ENCODE peak calls at places on chromosomes 1 and 21, in ten cellular contexts. One of them, this sample, is unnamed.

GRCh38 chr1:116286541-116286971 is 86.5 kb upstream of the ATP1A1 start:
- DNase-seq in iPS DF 19.7: no peak
- DNase-seq in activated T-helper 1 cell treated with Interleukin-2 at 50 U/mL for 16 hours: no peak
- DNase-seq in activated CD4-positive, alpha-beta T cell treated with anti-CD3 and anti-CD28 coated beads for 48 hours: no peak
- DNase-seq in GM20000: no peak
- DNase-seq in NCI-H2081: no peak
- DNase-seq in activated naive CD4-positive, alpha-beta T cell treated with Interleukin-2 at 50 U/mL for 16 hours: no peak
- DNase-seq in iPS-NIHi11: no peak
- DNase-seq in NAMALWA: no peak
- DNase-seq in cardiac fibroblast: peak; percentile 19
- DNase-seq in this sample: no peak

GRCh38 chr21:37793660-37794059 is 122.6 kb downstream of the KCNJ6 start:
- DNase-seq in activated CD4-positive, alpha-beta T cell treated with anti-CD3 and anti-CD28 coated beads for 48 hours: no peak
- DNase-seq in activated naive CD4-positive, alpha-beta T cell treated with Interleukin-2 at 50 U/mL for 16 hours: no peak
- DNase-seq in iPS-NIHi11: no peak
- DNase-seq in iPS DF 19.7: no peak
- DNase-seq in NAMALWA: no peak
- DNase-seq in GM20000: no peak
- DNase-seq in NCI-H2081: no peak
- DNase-seq in cardiac fibroblast: peak; percentile 15
- DNase-seq in activated T-helper 1 cell treated with Interleukin-2 at 50 U/mL for 16 hours: no peak
- DNase-seq in this sample: no peak

GRCh38 chr1:51592711-51593110 is 24.2 kb upstream of the OSBPL9 start:
- DNase-seq in activated CD4-positive, alpha-beta T cell treated with anti-CD3 and anti-CD28 coated beads for 48 hours: no peak
- DNase-seq in activated T-helper 1 cell treated with Interleukin-2 at 50 U/mL for 16 hours: no peak
- DNase-seq in GM20000: no peak
- DNase-seq in iPS-NIHi11: no peak
- DNase-seq in NCI-H2081: no peak
- DNase-seq in NAMALWA: no peak
- DNase-seq in cardiac fibroblast: no peak
- DNase-seq in iPS DF 19.7: no peak
- DNase-seq in activated naive CD4-positive, alpha-beta T cell treated with Interleukin-2 at 50 U/mL for 16 hours: no peak
- DNase-seq in this sample: no peak

GRCh38 chr1:230857077-230857476 is 11.2 kb downstream of the C1orf198 start:
- DNase-seq in iPS DF 19.7: no peak
- DNase-seq in iPS-NIHi11: no peak
- DNase-seq in activated CD4-positive, alpha-beta T cell treated with anti-CD3 and anti-CD28 coated beads for 48 hours: no peak
- DNase-seq in GM20000: no peak
- DNase-seq in cardiac fibroblast: no peak
- DNase-seq in NAMALWA: no peak
- DNase-seq in NCI-H2081: no peak
- DNase-seq in activated T-helper 1 cell treated with Interleukin-2 at 50 U/mL for 16 hours: no peak
- DNase-seq in activated naive CD4-positive, alpha-beta T cell treated with Interleukin-2 at 50 U/mL for 16 hours: no peak
- DNase-seq in this sample: no peak

GRCh38 chr1:15963363-15963967 is 12.4 kb downstream of the ZBTB17 start:
- DNase-seq in activated CD4-positive, alpha-beta T cell treated with anti-CD3 and anti-CD28 coated beads for 48 hours: no peak
- DNase-seq in NCI-H2081: no peak
- DNase-seq in iPS-NIHi11: no peak
- DNase-seq in GM20000: no peak
- DNase-seq in iPS DF 19.7: no peak
- DNase-seq in NAMALWA: no peak
- DNase-seq in cardiac fibroblast: no peak
- DNase-seq in activated T-helper 1 cell treated with Interleukin-2 at 50 U/mL for 16 hours: no peak
- DNase-seq in activated naive CD4-positive, alpha-beta T cell treated with Interleukin-2 at 50 U/mL for 16 hours: no peak
- DNase-seq in this sample: no peak

GRCh38 chr1:245788269-245788668 is 633.5 kb downstream of the KIF26B start:
- DNase-seq in activated CD4-positive, alpha-beta T cell treated with anti-CD3 and anti-CD28 coated beads for 48 hours: no peak
- DNase-seq in activated T-helper 1 cell treated with Interleukin-2 at 50 U/mL for 16 hours: no peak
- DNase-seq in iPS DF 19.7: no peak
- DNase-seq in activated naive CD4-positive, alpha-beta T cell treated with Interleukin-2 at 50 U/mL for 16 hours: no peak
- DNase-seq in NAMALWA: no peak
- DNase-seq in NCI-H2081: no peak
- DNase-seq in cardiac fibroblast: peak; percentile 93
- DNase-seq in iPS-NIHi11: no peak
- DNase-seq in GM20000: no peak
- DNase-seq in this sample: no peak

GRCh38 chr1:230091473-230092231 is 24.6 kb downstream of the GALNT2 start:
- DNase-seq in GM20000: no peak
- DNase-seq in activated T-helper 1 cell treated with Interleukin-2 at 50 U/mL for 16 hours: no peak
- DNase-seq in NAMALWA: no peak
- DNase-seq in NCI-H2081: no peak
- DNase-seq in iPS-NIHi11: no peak
- DNase-seq in cardiac fibroblast: no peak
- DNase-seq in activated CD4-positive, alpha-beta T cell treated with anti-CD3 and anti-CD28 coated beads for 48 hours: no peak
- DNase-seq in iPS DF 19.7: no peak
- DNase-seq in activated naive CD4-positive, alpha-beta T cell treated with Interleukin-2 at 50 U/mL for 16 hours: no peak
- DNase-seq in this sample: no peak

GRCh38 chr1:58618303-58618702 is 41.3 kb upstream of the TACSTD2 start:
- DNase-seq in activated naive CD4-positive, alpha-beta T cell treated with Interleukin-2 at 50 U/mL for 16 hours: no peak
- DNase-seq in GM20000: no peak
- DNase-seq in activated CD4-positive, alpha-beta T cell treated with anti-CD3 and anti-CD28 coated beads for 48 hours: no peak
- DNase-seq in cardiac fibroblast: peak; percentile 89
- DNase-seq in activated T-helper 1 cell treated with Interleukin-2 at 50 U/mL for 16 hours: no peak
- DNase-seq in iPS-NIHi11: no peak
- DNase-seq in NAMALWA: no peak
- DNase-seq in NCI-H2081: no peak
- DNase-seq in iPS DF 19.7: no peak
- DNase-seq in this sample: no peak

GRCh38 chr1:54559111-54559548 is 11.1 kb downstream of the ACOT11 start:
- DNase-seq in iPS-NIHi11: no peak
- DNase-seq in activated CD4-positive, alpha-beta T cell treated with anti-CD3 and anti-CD28 coated beads for 48 hours: no peak
- DNase-seq in activated T-helper 1 cell treated with Interleukin-2 at 50 U/mL for 16 hours: no peak
- DNase-seq in activated naive CD4-positive, alpha-beta T cell treated with Interleukin-2 at 50 U/mL for 16 hours: no peak
- DNase-seq in GM20000: no peak
- DNase-seq in NAMALWA: no peak
- DNase-seq in iPS DF 19.7: no peak
- DNase-seq in cardiac fibroblast: no peak
- DNase-seq in NCI-H2081: no peak
- DNase-seq in this sample: peak; percentile 48

GRCh38 chr1:224996266-224996665 is 66.8 kb downstream of the DNAH14 start:
- DNase-seq in activated T-helper 1 cell treated with Interleukin-2 at 50 U/mL for 16 hours: no peak
- DNase-seq in cardiac fibroblast: no peak
- DNase-seq in NCI-H2081: no peak
- DNase-seq in GM20000: no peak
- DNase-seq in activated CD4-positive, alpha-beta T cell treated with anti-CD3 and anti-CD28 coated beads for 48 hours: no peak
- DNase-seq in activated naive CD4-positive, alpha-beta T cell treated with Interleukin-2 at 50 U/mL for 16 hours: no peak
- DNase-seq in iPS DF 19.7: no peak
- DNase-seq in NAMALWA: no peak
- DNase-seq in iPS-NIHi11: no peak
- DNase-seq in this sample: no peak

GRCh38 chr1:32798679-32799416 is 18.3 kb downstream of the YARS1 start:
- DNase-seq in GM20000: peak; percentile 53
- DNase-seq in NCI-H2081: no peak
- DNase-seq in iPS DF 19.7: no peak
- DNase-seq in activated T-helper 1 cell treated with Interleukin-2 at 50 U/mL for 16 hours: no peak
- DNase-seq in iPS-NIHi11: no peak
- DNase-seq in activated naive CD4-positive, alpha-beta T cell treated with Interleukin-2 at 50 U/mL for 16 hours: peak; percentile 15
- DNase-seq in NAMALWA: no peak
- DNase-seq in activated CD4-positive, alpha-beta T cell treated with anti-CD3 and anti-CD28 coated beads for 48 hours: no peak
- DNase-seq in cardiac fibroblast: no peak
- DNase-seq in this sample: no peak

GRCh38 chr1:46410156-46411009 is 16.3 kb downstream of the FAAH start:
- DNase-seq in iPS DF 19.7: no peak
- DNase-seq in NAMALWA: no peak
- DNase-seq in NCI-H2081: no peak
- DNase-seq in activated naive CD4-positive, alpha-beta T cell treated with Interleukin-2 at 50 U/mL for 16 hours: no peak
- DNase-seq in iPS-NIHi11: no peak
- DNase-seq in GM20000: no peak
- DNase-seq in cardiac fibroblast: peak; percentile 52
- DNase-seq in activated CD4-positive, alpha-beta T cell treated with anti-CD3 and anti-CD28 coated beads for 48 hours: no peak
- DNase-seq in activated T-helper 1 cell treated with Interleukin-2 at 50 U/mL for 16 hours: no peak
- DNase-seq in this sample: peak; percentile 58

GRCh38 chr1:76961181-76961580 is 93.9 kb downstream of the ST6GALNAC5 start:
- DNase-seq in cardiac fibroblast: no peak
- DNase-seq in activated CD4-positive, alpha-beta T cell treated with anti-CD3 and anti-CD28 coated beads for 48 hours: no peak
- DNase-seq in GM20000: no peak
- DNase-seq in iPS DF 19.7: no peak
- DNase-seq in activated T-helper 1 cell treated with Interleukin-2 at 50 U/mL for 16 hours: no peak
- DNase-seq in NAMALWA: no peak
- DNase-seq in iPS-NIHi11: no peak
- DNase-seq in NCI-H2081: no peak
- DNase-seq in activated naive CD4-positive, alpha-beta T cell treated with Interleukin-2 at 50 U/mL for 16 hours: no peak
- DNase-seq in this sample: no peak

GRCh38 chr1:6134741-6135510 is 45.2 kb downstream of the CHD5 start:
- DNase-seq in NAMALWA: no peak
- DNase-seq in activated naive CD4-positive, alpha-beta T cell treated with Interleukin-2 at 50 U/mL for 16 hours: no peak
- DNase-seq in cardiac fibroblast: no peak
- DNase-seq in iPS-NIHi11: no peak
- DNase-seq in NCI-H2081: no peak
- DNase-seq in activated CD4-positive, alpha-beta T cell treated with anti-CD3 and anti-CD28 coated beads for 48 hours: no peak
- DNase-seq in GM20000: no peak
- DNase-seq in iPS DF 19.7: no peak
- DNase-seq in activated T-helper 1 cell treated with Interleukin-2 at 50 U/mL for 16 hours: no peak
- DNase-seq in this sample: peak; percentile 34

GRCh38 chr1:24717867-24718650 is 27.2 kb upstream of the CLIC4 start:
- DNase-seq in NCI-H2081: no peak
- DNase-seq in iPS-NIHi11: no peak
- DNase-seq in activated CD4-positive, alpha-beta T cell treated with anti-CD3 and anti-CD28 coated beads for 48 hours: no peak
- DNase-seq in activated T-helper 1 cell treated with Interleukin-2 at 50 U/mL for 16 hours: no peak
- DNase-seq in GM20000: no peak
- DNase-seq in cardiac fibroblast: no peak
- DNase-seq in NAMALWA: no peak
- DNase-seq in activated naive CD4-positive, alpha-beta T cell treated with Interleukin-2 at 50 U/mL for 16 hours: no peak
- DNase-seq in iPS DF 19.7: no peak
- DNase-seq in this sample: no peak

This sample was measured in spleen.